ENCODE peak calls at places on chromosomes 7 and 10, in eight cellular contexts. H is left ventricle myocardium inferior; B is NCI-H460; P is fibroblast of lung; C is stimulated activated CD8-positive, alpha-beta memory T cell treated with anti-CD3 and anti-CD28 coated beads, Interleukin-15, amount 100 ng/mL, for 24 hours; R is HepG2; F is activated naive CD4-positive, alpha-beta T cell treated with anti-CD3 and anti-CD28 coated beads for 36 hours; Z is endothelial cell. X is an unnamed sample.

GRCh38 chr10:86773486-86773885 is 17.1 kb downstream of the BMPR1A start:
- DNase-seq in H (no peak), B (no peak), P (peak; percentile 56), C (no peak), R (no peak), F (no peak), Z (no peak), X (no peak)

GRCh38 chr7:130689683-130690082 is 3.3 kb upstream of the TSGA13 start:
- DNase-seq in H (no peak), B (no peak), P (no peak), C (no peak), R (no peak), F (no peak), Z (no peak), X (no peak)

GRCh38 chr10:3567291-3567963 is 217.6 kb downstream of the KLF6 start:
- DNase-seq in H (no peak), B (no peak), P (no peak), C (no peak), R (no peak), F (no peak), Z (no peak), X (no peak)

GRCh38 chr7:33186187-33186586 is 56.8 kb downstream of the BBS9 start:
- DNase-seq in H (no peak), B (no peak), P (peak; percentile 20), C (no peak), R (no peak), F (no peak), Z (no peak), X (peak; percentile 15)

GRCh38 chr10:78248651-78249464 is 215.2 kb downstream of the RPS24 start:
- DNase-seq in H (no peak), B (no peak), P (peak; percentile 86), C (no peak), R (no peak), F (no peak), Z (no peak), X (no peak)

GRCh38 chr10:89064764-89065163 is 74.2 kb downstream of the FAS start:
- DNase-seq in H (no peak), B (no peak), P (peak; percentile 92), C (no peak), R (no peak), F (no peak), Z (no peak), X (no peak)

GRCh38 chr10:103473261-103473671 is 5.8 kb downstream of the CALHM3 start:
- DNase-seq in H (no peak), B (no peak), P (no peak), C (no peak), R (no peak), F (no peak), Z (no peak), X (no peak)

GRCh38 chr7:40758590-40758989 is 623.8 kb downstream of the SUGCT start:
- DNase-seq in H (no peak), B (no peak), P (no peak), C (no peak), R (no peak), F (no peak), Z (no peak), X (no peak)

GRCh38 chr10:99685232-99686041 is 26.1 kb downstream of the ENTPD7 start:
- DNase-seq in H (no peak), B (no peak), P (no peak), C (no peak), R (no peak), F (no peak), Z (no peak), X (no peak)

GRCh38 chr7:102834999-102835398 is 77.8 kb upstream of the LRRC17 start:
- DNase-seq in H (no peak), B (no peak), P (peak; percentile 79), C (no peak), R (peak; percentile 15), F (peak; percentile 26), Z (no peak), X (no peak)

GRCh38 chr7:138625084-138625848 is 75.9 kb downstream of the SVOPL start:
- DNase-seq in H (no peak), B (no peak), P (no peak), C (no peak), R (no peak), F (peak; percentile 17), Z (no peak), X (no peak)

GRCh38 chr7:137882261-137882668 is 35.5 kb upstream of the DGKI start:
- DNase-seq in H (no peak), B (no peak), P (peak; percentile 90), C (no peak), R (no peak), F (peak; percentile 48), Z (no peak), X (peak; percentile 44)

GRCh38 chr10:37948210-37948609 is 28.2 kb downstream of the ZNF25 start:
- DNase-seq in H (no peak), B (no peak), P (no peak), C (no peak), R (no peak), F (no peak), Z (no peak), X (no peak)

GRCh38 chr7:106178593-106179134 is 66.6 kb upstream of the SYPL1 start:
- DNase-seq in H (no peak), B (peak; percentile 70), P (peak; percentile 80), C (no peak), R (peak; percentile 5), F (peak; percentile 53), Z (no peak), X (peak; percentile 9)

GRCh38 chr7:120665068-120665467 is 192.9 kb downstream of the TSPAN12 start:
- DNase-seq in H (no peak), B (no peak), P (no peak), C (no peak), R (no peak), F (no peak), Z (no peak), X (no peak)

GRCh38 chr10:95467162-95467599 is 94.0 kb downstream of the SORBS1 start:
- DNase-seq in H (peak; percentile 42), B (no peak), P (no peak), C (no peak), R (peak; percentile 83), F (peak; percentile 5), Z (peak; percentile 67), X (peak; percentile 94)

GRCh38 chr10:11444148-11444516 is 167.3 kb downstream of the USP6NL start:
- DNase-seq in H (no peak), B (no peak), P (no peak), C (no peak), R (no peak), F (no peak), Z (no peak), X (no peak)

GRCh38 chr10:103504181-103504783 is 10.8 kb downstream of the NEURL1 start:
- DNase-seq in H (no peak), B (no peak), P (peak; percentile 84), C (no peak), R (peak; percentile 89), F (peak; percentile 73), Z (no peak), X (peak; percentile 23)

GRCh38 chr7:5420841-5421625 is 2.6 kb downstream of the TNRC18 start:
- DNase-seq in H (peak; percentile 28), B (no peak), P (no peak), C (no peak), R (no peak), F (no peak), Z (no peak), X (peak; percentile 47)

GRCh38 chr7:138799336-138799965 is 1.5 kb upstream of the ATP6V0A4 start:
- DNase-seq in H (no peak), B (no peak), P (no peak), C (no peak), R (no peak), F (no peak), Z (no peak), X (no peak)

GRCh38 chr10:126842356-126842755 is 62.9 kb upstream of the DOCK1 start:
- DNase-seq in H (no peak), B (no peak), P (no peak), C (no peak), R (no peak), F (no peak), Z (no peak), X (no peak)

GRCh38 chr7:140998715-140999114 is 16.0 kb downstream of the MRPS33 start:
- DNase-seq in H (no peak), B (no peak), P (no peak), C (no peak), R (no peak), F (no peak), Z (no peak), X (no peak)

GRCh38 chr7:155190608-155191536 is 106.8 kb upstream of the INSIG1 start:
- DNase-seq in H (no peak), B (peak; percentile 9), P (peak; percentile 25), C (peak; percentile 63), R (no peak), F (peak; percentile 69), Z (peak; percentile 75), X (peak; percentile 75)

GRCh38 chr10:116848032-116848911 is 1.0 kb upstream of the ENO4 start:
- DNase-seq in H (no peak), B (no peak), P (no peak), C (no peak), R (no peak), F (peak; percentile 59), Z (no peak), X (no peak)

GRCh38 chr10:113093188-113094113 is 143.4 kb downstream of the TCF7L2 start:
- DNase-seq in H (no peak), B (no peak), P (no peak), C (no peak), R (peak; percentile 88), F (no peak), Z (no peak), X (no peak)

GRCh38 chr10:127346604-127347003 is 150.2 kb upstream of the INSYN2A start:
- DNase-seq in H (no peak), B (no peak), P (no peak), C (no peak), R (no peak), F (peak; percentile 32), Z (no peak), X (peak; percentile 72)

GRCh38 chr7:107744345-107744750 is 406 bp downstream of the CBLL1 start:
- DNase-seq in H (no peak), B (no peak), P (no peak), C (no peak), R (no peak), F (no peak), Z (no peak), X (no peak)

GRCh38 chr7:133853706-133854276 is 273.3 kb upstream of the LRGUK start:
- DNase-seq in H (no peak), B (peak; percentile 87), P (peak; percentile 65), C (no peak), R (peak; percentile 47), F (peak; percentile 45), Z (peak; percentile 34), X (peak; percentile 46)

GRCh38 chr7:88243345-88243909 is 23.6 kb upstream of the SRI start:
- DNase-seq in H (no peak), B (peak; percentile 35), P (peak; percentile 66), C (no peak), R (peak; percentile 21), F (no peak), Z (peak; percentile 26), X (peak; percentile 14)

GRCh38 chr10:586716-587115 is 102.8 kb downstream of the DIP2C start:
- DNase-seq in H (no peak), B (no peak), P (no peak), C (no peak), R (no peak), F (no peak), Z (no peak), X (no peak)

X was measured in ELF-1.